ENCODE peak calls at places on chromosomes 7 and 10, in six cellular contexts. V is neural progenitor cell, I is GM12865, J is lung, B is AG04449, E is NB4. L is an unnamed sample.

GRCh38 chr10:21513035-21513434 is 12.4 kb downstream of the SKIDA1 start:
- DNase-seq in V (no peak), I (no peak), J (no peak), B (no peak), E (no peak), L (no peak)

GRCh38 chr7:44177570-44178131 is 11.6 kb downstream of the GCK start:
- DNase-seq in V (peak; percentile 26), I (no peak), J (no peak), B (no peak), E (peak; percentile 46), L (no peak)

GRCh38 chr7:130207642-130208041 is at the start of gene SSMEM1:
- DNase-seq in V (no peak), I (no peak), J (no peak), B (peak; percentile 47), E (peak; percentile 27), L (no peak)

GRCh38 chr10:97058521-97058920 is 127.2 kb downstream of the SLIT1 start:
- DNase-seq in V (no peak), I (no peak), J (no peak), B (no peak), E (no peak), L (no peak)

GRCh38 chr10:73910401-73910763 is 550 bp upstream of the PLAU start:
- DNase-seq in V (peak; percentile 58), I (no peak), J (no peak), B (no peak), E (peak; percentile 73), L (peak; percentile 64)

GRCh38 chr10:86900955-86901354 is 56.5 kb downstream of the MMRN2 start:
- DNase-seq in V (no peak), I (no peak), J (peak; percentile 62), B (peak; percentile 10), E (no peak), L (no peak)

GRCh38 chr10:79059859-79060379 is 8.8 kb upstream of the ZMIZ1 start:
- DNase-seq in V (no peak), I (no peak), J (no peak), B (no peak), E (no peak), L (no peak)

GRCh38 chr10:84845628-84846261 is 517.4 kb downstream of the CCSER2 start:
- DNase-seq in V (peak; percentile 58), I (peak; percentile 38), J (no peak), B (no peak), E (peak; percentile 51), L (no peak)

GRCh38 chr7:100580466-100581283 is 5.3 kb downstream of the LRCH4 start:
- DNase-seq in V (no peak), I (no peak), J (no peak), B (no peak), E (no peak), L (no peak)

DNA sequence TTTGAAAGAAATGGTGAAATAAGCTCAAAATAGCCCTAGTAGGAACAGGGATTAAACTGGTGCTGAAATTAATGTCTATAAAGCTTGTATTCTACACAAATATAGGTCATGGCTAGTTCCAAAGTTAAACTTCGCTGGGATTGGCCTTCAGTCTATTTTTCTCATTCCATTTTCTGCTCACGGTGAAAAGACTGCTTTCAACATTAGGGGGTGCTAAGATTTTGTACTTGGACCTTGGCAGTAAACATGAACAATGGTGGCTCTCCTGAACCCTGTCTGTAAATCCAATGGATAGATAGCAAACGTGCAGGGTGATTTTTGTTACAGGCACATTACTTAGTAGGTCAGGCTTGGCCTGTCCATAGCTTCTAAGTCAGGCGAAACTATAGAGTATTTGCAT is 36.0 kb upstream of the RSU1 start:
- DNase-seq in V (no peak), I (peak; percentile 16), J (no peak), B (no peak), E (peak; percentile 30), L (no peak)
- TF ChIP-seq CTCF in V (no peak), I (peak; percentile 9), J (no peak), B (peak; percentile 53), E (no peak), L (peak; percentile 22)

DNA sequence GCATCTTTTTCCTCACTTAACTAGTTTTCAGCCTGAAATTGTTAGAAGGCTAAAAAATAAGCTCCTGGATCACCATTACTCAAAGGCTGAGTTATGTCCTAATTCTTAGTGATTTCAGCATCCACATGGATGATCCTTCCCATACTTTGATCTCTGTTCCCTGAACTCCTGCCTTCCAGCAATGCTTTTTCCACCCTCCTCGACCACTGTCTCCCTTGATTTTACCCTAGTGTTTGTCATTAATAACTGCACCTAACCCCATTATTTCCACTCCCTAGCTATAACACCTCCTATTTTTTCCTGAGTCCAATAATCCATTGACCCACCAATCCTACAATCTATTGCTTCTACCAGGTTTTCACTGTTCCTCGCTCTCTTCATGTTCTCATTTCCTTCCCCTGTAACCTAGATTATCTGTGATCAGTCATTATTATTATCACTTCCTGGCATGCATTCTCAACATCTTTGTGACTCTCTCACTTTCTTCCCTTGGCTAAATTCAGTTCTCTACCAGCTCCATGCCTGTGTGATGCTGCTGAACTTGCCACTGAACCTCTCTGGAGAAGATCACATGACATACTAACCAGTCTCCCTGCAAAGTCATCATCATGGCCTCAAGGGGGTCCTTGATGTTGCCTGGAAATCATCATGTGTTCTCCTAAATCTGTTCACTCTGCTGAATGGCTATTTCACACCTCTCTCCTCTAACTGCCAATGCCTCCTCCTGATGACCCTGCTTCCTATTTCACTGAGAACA is 6.5 kb upstream of the CALU start:
- DNase-seq in V (no peak), I (no peak), J (no peak), B (no peak), E (no peak), L (no peak)
- TF ChIP-seq CTCF in V (no peak), I (no peak), J (no peak), B (no peak), E (no peak), L (no peak)

GRCh38 chr10:209357-209756 is 74.1 kb downstream of the ZMYND11 start:
- DNase-seq in V (no peak), I (no peak), J (no peak), B (no peak), E (no peak), L (no peak)
- TF ChIP-seq CTCF in V (peak; percentile 22), I (no peak), J (no peak), B (peak; percentile 13), E (no peak), L (no peak)

DNA sequence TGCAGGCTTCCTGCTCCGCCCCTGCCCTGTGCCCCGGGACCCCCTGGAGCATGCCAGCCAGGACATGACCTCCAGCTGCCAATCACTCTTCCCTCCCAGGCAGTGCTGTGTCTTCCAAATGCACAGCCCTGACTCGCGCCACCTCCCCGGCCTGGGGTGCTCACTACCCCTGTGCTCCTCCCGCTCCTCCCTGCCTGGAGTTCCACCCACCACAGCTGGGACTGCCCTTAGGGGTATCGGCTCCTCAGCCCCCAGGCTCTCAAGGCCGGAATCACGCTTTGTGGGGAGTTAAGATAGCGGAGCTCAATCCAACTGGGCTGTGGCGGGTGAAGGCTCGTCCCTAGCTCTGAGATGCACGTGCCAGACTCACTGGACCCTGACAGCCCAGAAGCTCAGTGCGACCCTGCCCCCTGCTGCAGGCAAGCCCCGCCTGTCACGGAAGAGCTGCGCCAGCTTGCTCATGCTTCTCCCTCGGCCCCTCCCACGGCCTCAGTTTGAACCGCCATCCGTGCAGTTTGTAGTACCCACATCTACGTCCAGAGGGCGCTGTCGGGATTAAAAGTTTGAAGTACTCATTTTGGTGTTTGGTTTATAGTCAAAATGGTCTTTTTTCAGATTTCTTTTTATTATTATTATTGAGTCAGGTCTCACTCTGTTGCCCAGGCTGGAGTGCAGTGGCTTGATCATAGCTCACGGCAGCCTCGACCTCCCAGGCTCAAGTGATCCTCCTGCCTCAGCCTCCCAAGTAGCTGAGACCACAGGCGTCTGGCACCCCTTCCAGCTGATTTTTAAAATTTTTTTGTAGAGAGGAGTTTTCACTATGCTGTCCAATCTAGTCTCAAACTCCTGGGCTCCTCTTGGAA is 142.5 kb upstream of the TCERG1L start:
- DNase-seq in V (peak; percentile 89), I (peak; percentile 11), J (peak; percentile 60), B (no peak), E (peak; percentile 66), L (peak; percentile 68)
- TF ChIP-seq CTCF in V (peak; percentile 94), I (peak; percentile 48), J (peak; percentile 58), B (no peak), E (peak; percentile 78), L (peak; percentile 83)

DNA sequence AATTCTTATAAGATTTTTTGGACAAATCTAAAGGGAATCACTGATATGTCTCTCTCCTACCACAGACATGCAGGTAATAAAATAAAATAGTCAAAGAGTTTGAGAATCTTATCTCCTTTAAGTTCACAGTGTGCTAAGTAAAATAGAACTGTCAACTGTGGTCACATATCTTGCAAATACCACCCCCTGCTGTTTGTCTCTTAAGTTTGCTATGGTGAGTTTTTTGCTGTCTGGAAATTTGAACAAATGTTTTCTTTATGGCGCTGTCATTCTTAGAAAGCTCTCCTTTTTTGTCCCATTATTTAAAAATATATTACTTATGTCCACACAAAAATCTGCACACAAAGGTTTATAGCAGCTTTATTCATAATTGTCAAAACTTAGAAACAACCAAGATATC is 19.6 kb downstream of the GIMAP5 start:
- DNase-seq in V (peak; percentile 36), I (peak; percentile 72), J (no peak), B (no peak), E (peak; percentile 75), L (peak; percentile 52)
- TF ChIP-seq CTCF in V (peak; percentile 27), I (peak; percentile 52), J (peak; percentile 46), B (no peak), E (peak; percentile 44), L (no peak)